ENCODE peak calls at places on chromosome 3, in eight cellular contexts. R is BE2C, Y is hepatocyte, U is ascending aorta, B is neuronal stem cell, O is GM23338, K is PC-9, F is brain microvascular endothelial cell. J is an unnamed sample.

GRCh38 chr3:112761062-112761638 is 85.5 kb downstream of the CD200R1L start:
- DNase-seq in R (no peak), Y (no peak), U (no peak), B (no peak), O (no peak), K (no peak), F (peak; percentile 47), J (no peak)

GRCh38 chr3:31106204-31106603 is 211.7 kb upstream of the GADL1 start:
- DNase-seq in R (no peak), Y (no peak), U (no peak), B (no peak), O (no peak), K (no peak), F (peak; percentile 64), J (peak; percentile 41)

GRCh38 chr3:171309906-171310359 is 150.3 kb downstream of the TNIK start:
- DNase-seq in R (peak; percentile 24), Y (peak; percentile 38), U (no peak), B (no peak), O (no peak), K (peak; percentile 60), F (peak; percentile 87), J (peak; percentile 72)

GRCh38 chr3:180306691-180307090 is 270.0 kb upstream of the PEX5L start:
- DNase-seq in R (no peak), Y (no peak), U (no peak), B (no peak), O (no peak), K (peak; percentile 88), F (no peak), J (peak; percentile 8)

GRCh38 chr3:64368163-64369025 is 143.1 kb upstream of the PRICKLE2 start:
- DNase-seq in R (no peak), Y (peak; percentile 26), U (no peak), B (no peak), O (no peak), K (no peak), F (no peak), J (no peak)

GRCh38 chr3:172577962-172578560 is 54.8 kb upstream of the TNFSF10 start:
- DNase-seq in R (no peak), Y (no peak), U (no peak), B (no peak), O (no peak), K (no peak), F (no peak), J (no peak)

GRCh38 chr3:71805199-71805598 is 20.3 kb upstream of the PROK2 start:
- DNase-seq in R (no peak), Y (no peak), U (no peak), B (no peak), O (no peak), K (no peak), F (no peak), J (no peak)

GRCh38 chr3:189710620-189711388 is 79.6 kb downstream of the TP63 start:
- DNase-seq in R (no peak), Y (peak; percentile 61), U (no peak), B (no peak), O (peak; percentile 43), K (peak; percentile 68), F (peak; percentile 97), J (peak; percentile 94)

GRCh38 chr3:152272771-152273242 is 4.1 kb downstream of the MBNL1 start:
- DNase-seq in R (no peak), Y (no peak), U (no peak), B (no peak), O (no peak), K (peak; percentile 43), F (peak; percentile 74), J (peak; percentile 88)

GRCh38 chr3:108041253-108041652 is 49.6 kb downstream of the CD47 start:
- DNase-seq in R (no peak), Y (no peak), U (no peak), B (no peak), O (no peak), K (no peak), F (no peak), J (no peak)

GRCh38 chr3:15768421-15769255 is 29.1 kb downstream of the ANKRD28 start:
- DNase-seq in R (no peak), Y (peak; percentile 71), U (no peak), B (no peak), O (no peak), K (peak; percentile 94), F (peak; percentile 89), J (peak; percentile 94)

GRCh38 chr3:182697345-182697919 is 95.9 kb upstream of the ATP11B start:
- DNase-seq in R (no peak), Y (no peak), U (no peak), B (no peak), O (no peak), K (no peak), F (no peak), J (no peak)

GRCh38 chr3:62546266-62546665 is 172.9 kb upstream of the FEZF2 start:
- DNase-seq in R (no peak), Y (no peak), U (no peak), B (no peak), O (no peak), K (no peak), F (no peak), J (no peak)

GRCh38 chr3:183300996-183301562 is 48.0 kb downstream of the B3GNT5 start:
- DNase-seq in R (no peak), Y (no peak), U (no peak), B (no peak), O (no peak), K (no peak), F (peak; percentile 65), J (no peak)

GRCh38 chr3:186826978-186827857 is 15.3 kb upstream of the ADIPOQ start:
- DNase-seq in R (peak; percentile 90), Y (peak; percentile 95), U (no peak), B (peak; percentile 85), O (peak; percentile 89), K (peak; percentile 82), F (peak; percentile 40), J (peak; percentile 95)

GRCh38 chr3:65888980-65889706 is 149.6 kb downstream of the MAGI1 start:
- DNase-seq in R (no peak), Y (peak; percentile 21), U (no peak), B (no peak), O (peak; percentile 36), K (peak; percentile 54), F (peak; percentile 95), J (peak; percentile 94)
- H3K4me3 ChIP-seq in R (no peak overlapping the region), Y (no peak overlapping the region), U (no peak overlapping the region), B (no peak overlapping the region), O (no peak overlapping the region), K (no peak overlapping the region), F (no peak overlapping the region), J (peak overlapping the region; percentile 52)

GRCh38 chr3:98552232-98553020 is 20.6 kb downstream of the GPR15 start:
- DNase-seq in R (no peak), Y (no peak), U (no peak), B (no peak), O (no peak), K (no peak), F (no peak), J (no peak)
- H3K27me3 ChIP-seq in R (peaks cover 55% of the 10 kb centered on the region), Y (no peaks in the 10 kb centered on the region), U (no peaks in the 10 kb centered on the region), B (no peaks in the 10 kb centered on the region), O (no peaks in the 10 kb centered on the region), K (no peaks in the 10 kb centered on the region), F (peaks cover 2% of the 10 kb centered on the region), J (peaks cover 4% of the 10 kb centered on the region)

DNA sequence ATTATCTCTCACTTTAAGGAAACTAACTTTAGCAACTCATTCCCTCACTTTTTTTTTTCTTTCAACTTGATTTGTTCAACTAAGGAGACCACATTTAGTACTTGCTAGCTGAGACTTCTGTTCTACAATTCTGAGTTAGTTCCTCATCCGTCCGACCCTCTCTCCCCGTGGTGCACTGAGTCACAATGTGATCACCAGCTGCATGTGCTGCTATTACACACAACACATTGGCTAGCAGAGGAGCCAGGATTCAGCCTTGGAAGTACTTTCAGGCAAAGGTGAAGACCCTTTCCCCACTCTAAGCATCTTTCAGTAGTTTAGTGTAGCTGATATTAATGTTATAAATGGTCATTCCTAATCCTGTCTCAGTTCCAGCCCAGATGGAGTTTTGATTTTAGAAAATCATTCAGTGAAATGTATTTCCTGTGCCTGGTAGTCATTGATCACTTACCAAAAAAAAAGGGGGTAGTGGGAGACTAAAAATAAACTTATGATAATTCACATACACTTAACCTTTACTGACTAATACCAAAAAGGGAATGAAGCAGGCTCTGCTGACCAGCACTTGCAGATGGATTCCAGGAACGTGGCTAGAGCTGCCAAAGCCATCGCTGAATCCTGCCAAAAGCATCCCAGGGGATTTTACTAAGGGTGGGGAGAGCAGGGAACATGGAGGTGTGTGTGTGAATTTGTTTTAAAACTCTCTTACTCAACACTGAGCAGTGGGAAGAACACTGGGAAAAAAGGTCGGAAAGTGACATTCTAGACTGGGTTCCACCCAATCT is 424.8 kb downstream of the LPP start:
- DNase-seq in R (peak; percentile 21), Y (no peak), U (peak; percentile 63), B (no peak), O (no peak), K (no peak), F (peak; percentile 73), J (peak; percentile 81)
- H3K4me3 ChIP-seq in R (no peak overlapping the region), Y (no peak overlapping the region), U (no peak overlapping the region), B (no peak overlapping the region), O (no peak overlapping the region), K (no peak overlapping the region), F (no peak overlapping the region), J (peak overlapping the region; percentile 65)

DNA sequence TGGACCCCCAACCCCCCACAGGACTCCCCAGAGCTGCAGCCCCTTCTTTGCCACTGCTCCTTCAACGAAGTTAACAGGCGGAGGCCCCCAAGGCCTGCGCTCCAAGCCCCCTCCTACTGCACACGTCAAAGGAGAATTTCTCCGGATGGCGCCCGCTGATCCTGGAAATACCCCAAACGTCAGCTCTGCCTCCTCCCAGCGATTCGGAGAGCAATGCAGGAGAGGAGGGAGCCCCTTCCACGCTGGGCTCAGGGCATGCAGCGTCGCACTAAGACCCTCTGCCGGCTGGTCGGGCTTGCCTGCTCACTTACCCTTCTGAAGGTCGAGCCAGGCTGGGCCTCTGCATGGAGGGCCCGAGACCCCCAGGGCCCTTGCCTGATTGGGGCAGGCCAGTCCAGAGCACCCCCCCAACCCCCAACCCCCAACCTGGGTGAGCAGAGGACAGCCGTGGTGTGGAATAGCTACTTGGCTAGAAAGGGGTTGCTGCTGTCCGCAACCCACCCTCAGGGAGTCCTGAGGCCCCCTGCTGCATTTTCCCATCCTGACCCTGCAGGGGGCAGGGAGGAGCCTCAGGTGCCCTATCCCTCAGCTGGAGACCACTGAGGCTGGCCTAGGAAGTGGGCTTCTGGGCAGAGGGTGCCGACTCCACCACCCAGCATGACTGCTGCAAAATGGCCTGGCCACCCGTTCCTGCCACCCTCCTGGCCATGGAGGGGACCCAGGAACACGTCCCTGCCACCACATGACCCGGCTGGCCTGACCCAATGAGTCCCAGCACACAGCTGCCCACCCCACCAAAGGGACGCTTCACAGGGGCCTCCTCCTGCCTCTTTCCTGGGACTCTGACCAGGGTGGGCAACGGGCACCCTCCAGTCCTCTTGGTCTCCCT is 981 bp downstream of the ATP2B2 start:
- DNase-seq in R (peak; percentile 14), Y (no peak), U (no peak), B (no peak), O (no peak), K (no peak), F (no peak), J (no peak)
- H3K27me3 ChIP-seq in R (no peaks in the 10 kb centered on the region), Y (peaks cover 34% of the 10 kb centered on the region), U (peaks cover 9% of the 10 kb centered on the region), B (no peaks in the 10 kb centered on the region), O (peaks cover 7% of the 10 kb centered on the region), K (peaks cover 93% of the 10 kb centered on the region), F (peaks cover 8% of the 10 kb centered on the region), J (peaks cover 63% of the 10 kb centered on the region)

DNA sequence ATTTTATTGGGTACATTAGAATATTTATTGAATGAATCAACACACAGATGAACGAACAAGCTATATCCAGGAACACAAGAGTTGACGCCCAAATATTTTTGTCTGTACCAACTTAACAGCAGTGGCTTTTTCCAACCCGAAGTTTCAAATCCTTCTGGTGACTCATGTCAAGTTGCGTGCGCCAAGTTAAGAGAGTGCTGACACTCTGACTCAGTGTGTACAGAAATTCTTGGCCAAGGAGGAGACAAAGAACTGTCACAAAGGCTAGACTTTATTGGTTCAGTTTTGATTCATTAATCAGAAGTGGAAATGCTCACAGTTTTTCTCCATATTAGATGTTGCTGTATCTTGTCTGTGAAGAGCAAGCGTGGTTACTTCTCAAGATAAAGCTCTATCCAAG is 59.6 kb upstream of the TSC22D2 start:
- DNase-seq in R (no peak), Y (peak; percentile 62), U (no peak), B (no peak), O (no peak), K (peak; percentile 98), F (peak; percentile 92), J (peak; percentile 91)
- H3K4me3 ChIP-seq in R (no peak overlapping the region), Y (no peak overlapping the region), U (no peak overlapping the region), B (no peak overlapping the region), O (no peak overlapping the region), K (no peak overlapping the region), F (no peak overlapping the region), J (peak overlapping the region; percentile 73)

J was measured in adipocyte.